ENCODE peak calls at places on chromosome 13, in nine cellular contexts. One of them, this sample, is unnamed. For H3K4me1, the result is how much of the 10 kb centered on the place peaks cover.

GRCh38 chr13:102401305-102401704 is 543 bp downstream of the FGF14 start:
- DNase-seq in thyroid gland: no peak
- DNase-seq in A549: no peak
- DNase-seq in transverse colon: no peak
- DNase-seq in uterus: no peak
- DNase-seq in Peyer's patch: no peak
- DNase-seq in suprapubic skin: no peak
- DNase-seq in endothelial cell of umbilical vein: no peak
- DNase-seq in tibial nerve: no peak
- DNase-seq in this sample: no peak

GRCh38 chr13:64278493-64278892 is 2862.8 kb upstream of the PCDH20 start:
- DNase-seq in thyroid gland: no peak
- DNase-seq in transverse colon: no peak
- DNase-seq in Peyer's patch: no peak
- DNase-seq in tibial nerve: no peak
- DNase-seq in suprapubic skin: no peak
- DNase-seq in endothelial cell of umbilical vein: peak
- DNase-seq in A549: no peak
- DNase-seq in uterus: no peak
- DNase-seq in this sample: no peak

GRCh38 chr13:79716191-79716590 is 235.2 kb downstream of the NDFIP2 start:
- DNase-seq in endothelial cell of umbilical vein: no peak
- DNase-seq in thyroid gland: no peak
- DNase-seq in transverse colon: no peak
- DNase-seq in uterus: no peak
- DNase-seq in suprapubic skin: no peak
- DNase-seq in tibial nerve: no peak
- DNase-seq in Peyer's patch: no peak
- DNase-seq in A549: no peak
- DNase-seq in this sample: no peak

GRCh38 chr13:43963726-43964125 is 84.0 kb downstream of the LACC1 start:
- DNase-seq in uterus: no peak
- DNase-seq in Peyer's patch: no peak
- DNase-seq in transverse colon: no peak
- DNase-seq in A549: peak
- DNase-seq in tibial nerve: no peak
- DNase-seq in suprapubic skin: no peak
- DNase-seq in endothelial cell of umbilical vein: no peak
- DNase-seq in thyroid gland: no peak
- DNase-seq in this sample: no peak

GRCh38 chr13:56351041-56351440 is 789.7 kb upstream of the PRR20A start:
- DNase-seq in tibial nerve: no peak
- DNase-seq in thyroid gland: no peak
- DNase-seq in transverse colon: no peak
- DNase-seq in Peyer's patch: no peak
- DNase-seq in suprapubic skin: no peak
- DNase-seq in endothelial cell of umbilical vein: no peak
- DNase-seq in A549: no peak
- DNase-seq in uterus: no peak
- DNase-seq in this sample: no peak

GRCh38 chr13:42836930-42837329 is 55.5 kb downstream of the FAM216B start:
- DNase-seq in endothelial cell of umbilical vein: peak
- DNase-seq in uterus: no peak
- DNase-seq in thyroid gland: no peak
- DNase-seq in A549: peak
- DNase-seq in transverse colon: peak
- DNase-seq in suprapubic skin: no peak
- DNase-seq in tibial nerve: no peak
- DNase-seq in Peyer's patch: no peak
- DNase-seq in this sample: peak

GRCh38 chr13:37473035-37473434 is 125.5 kb downstream of the POSTN start:
- DNase-seq in suprapubic skin: no peak
- DNase-seq in Peyer's patch: no peak
- DNase-seq in A549: no peak
- DNase-seq in thyroid gland: no peak
- DNase-seq in endothelial cell of umbilical vein: no peak
- DNase-seq in tibial nerve: no peak
- DNase-seq in uterus: no peak
- DNase-seq in transverse colon: no peak
- DNase-seq in this sample: no peak

GRCh38 chr13:70708744-70709143 is 600.5 kb upstream of the KLHL1 start:
- DNase-seq in suprapubic skin: no peak
- DNase-seq in Peyer's patch: no peak
- DNase-seq in transverse colon: no peak
- DNase-seq in thyroid gland: no peak
- DNase-seq in uterus: no peak
- DNase-seq in endothelial cell of umbilical vein: peak
- DNase-seq in A549: no peak
- DNase-seq in tibial nerve: no peak
- DNase-seq in this sample: no peak

GRCh38 chr13:41916173-41916954 is 44.5 kb downstream of the VWA8 start:
- DNase-seq in thyroid gland: no peak
- DNase-seq in Peyer's patch: no peak
- DNase-seq in tibial nerve: no peak
- DNase-seq in suprapubic skin: no peak
- DNase-seq in uterus: no peak
- DNase-seq in A549: no peak
- DNase-seq in endothelial cell of umbilical vein: peak
- DNase-seq in transverse colon: no peak
- DNase-seq in this sample: no peak

GRCh38 chr13:46598140-46598819 is 45.3 kb downstream of the LRCH1 start:
- DNase-seq in tibial nerve: no peak
- DNase-seq in Peyer's patch: no peak
- DNase-seq in suprapubic skin: no peak
- DNase-seq in A549: no peak
- DNase-seq in endothelial cell of umbilical vein: no peak
- DNase-seq in thyroid gland: no peak
- DNase-seq in uterus: no peak
- DNase-seq in transverse colon: no peak
- DNase-seq in this sample: no peak

GRCh38 chr13:33168326-33168960 is 117.1 kb downstream of the STARD13 start:
- DNase-seq in tibial nerve: no peak
- DNase-seq in endothelial cell of umbilical vein: no peak
- DNase-seq in A549: no peak
- DNase-seq in suprapubic skin: no peak
- DNase-seq in uterus: no peak
- DNase-seq in Peyer's patch: no peak
- DNase-seq in thyroid gland: no peak
- DNase-seq in transverse colon: no peak
- DNase-seq in this sample: no peak

GRCh38 chr13:30341815-30342570 is 34.6 kb upstream of the KATNAL1 start:
- DNase-seq in tibial nerve: peak
- DNase-seq in transverse colon: peak
- DNase-seq in suprapubic skin: peak
- DNase-seq in A549: no peak
- DNase-seq in endothelial cell of umbilical vein: peak
- DNase-seq in Peyer's patch: peak
- DNase-seq in thyroid gland: peak
- DNase-seq in uterus: peak
- DNase-seq in this sample: peak
- H3K4me3 ChIP-seq in tibial nerve: no peak
- H3K4me3 ChIP-seq in transverse colon: no peak
- H3K4me3 ChIP-seq in suprapubic skin: no peak
- H3K4me3 ChIP-seq in A549: no peak
- H3K4me3 ChIP-seq in endothelial cell of umbilical vein: no peak
- H3K4me3 ChIP-seq in Peyer's patch: no peak
- H3K4me3 ChIP-seq in thyroid gland: no peak
- H3K4me3 ChIP-seq in uterus: no peak
- H3K4me3 ChIP-seq in this sample: no peak

DNA sequence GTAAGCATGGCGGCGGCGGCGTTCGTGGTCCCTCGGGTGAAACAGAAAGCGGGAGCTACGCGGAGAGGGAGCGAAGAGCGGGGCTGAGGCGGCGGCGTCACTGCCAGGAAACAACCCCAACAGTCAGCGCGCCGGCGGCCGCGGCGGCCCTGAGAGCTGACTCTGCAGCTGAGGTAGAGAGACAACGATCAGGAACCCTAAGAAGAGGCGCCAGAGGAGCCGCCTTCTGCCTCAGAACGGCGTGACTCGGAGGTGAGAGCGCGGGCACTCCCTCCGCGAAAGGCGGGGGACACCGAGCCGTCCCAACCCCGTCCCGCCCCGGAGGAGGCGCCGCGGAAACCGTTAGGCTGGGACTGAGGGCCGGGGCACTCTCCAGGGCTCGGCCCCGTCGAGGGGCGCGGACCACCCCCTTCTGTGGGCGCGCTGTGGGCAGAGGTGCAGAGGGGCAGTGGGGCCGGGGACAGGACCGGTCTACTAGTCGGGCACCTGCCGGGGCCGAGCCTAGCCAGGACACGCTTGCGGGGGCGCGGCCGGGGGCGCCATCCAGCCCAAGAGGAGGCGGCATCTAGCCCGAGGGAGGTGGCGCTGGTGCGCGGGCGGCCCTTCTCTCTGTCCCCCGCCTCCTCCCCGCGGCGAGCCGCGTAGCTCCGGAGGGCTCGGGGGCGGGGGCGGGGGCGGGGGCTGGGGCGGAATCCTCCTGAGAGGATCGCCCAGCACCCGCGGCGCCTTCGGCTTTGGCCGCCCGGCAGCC is 389 bp downstream of the FNDC3A start:
- DNase-seq in suprapubic skin: peak
- DNase-seq in tibial nerve: peak
- DNase-seq in Peyer's patch: peak
- DNase-seq in A549: peak
- DNase-seq in thyroid gland: peak
- DNase-seq in transverse colon: peak
- DNase-seq in endothelial cell of umbilical vein: peak
- DNase-seq in uterus: peak
- DNase-seq in this sample: peak
- TF ChIP-seq POLR2A in suprapubic skin: peak
- TF ChIP-seq POLR2A in tibial nerve: peak
- TF ChIP-seq POLR2A in Peyer's patch: peak
- TF ChIP-seq POLR2A in A549: peak
- TF ChIP-seq POLR2A in thyroid gland: peak
- TF ChIP-seq POLR2A in transverse colon: peak
- TF ChIP-seq POLR2A in endothelial cell of umbilical vein: peak
- TF ChIP-seq POLR2A in uterus: peak
- TF ChIP-seq POLR2A in this sample: peak

GRCh38 chr13:19961484-19961883 is 3.0 kb downstream of the ZMYM2 start:
- DNase-seq in tibial nerve: no peak
- DNase-seq in uterus: no peak
- DNase-seq in endothelial cell of umbilical vein: no peak
- DNase-seq in Peyer's patch: no peak
- DNase-seq in A549: no peak
- DNase-seq in thyroid gland: no peak
- DNase-seq in suprapubic skin: no peak
- DNase-seq in transverse colon: no peak
- DNase-seq in this sample: no peak

GRCh38 chr13:19958119-19959111 is at the start of gene ZMYM2:
- DNase-seq in endothelial cell of umbilical vein: peak
- DNase-seq in transverse colon: peak
- DNase-seq in Peyer's patch: peak
- DNase-seq in uterus: peak
- DNase-seq in A549: peak
- DNase-seq in thyroid gland: peak
- DNase-seq in suprapubic skin: peak
- DNase-seq in tibial nerve: peak
- DNase-seq in this sample: peak

GRCh38 chr13:19959141-19959830 is 759 bp downstream of the ZMYM2 start:
- DNase-seq in tibial nerve: peak
- DNase-seq in thyroid gland: peak
- DNase-seq in suprapubic skin: peak
- DNase-seq in A549: peak
- DNase-seq in uterus: peak
- DNase-seq in transverse colon: peak
- DNase-seq in endothelial cell of umbilical vein: peak
- DNase-seq in Peyer's patch: peak
- DNase-seq in this sample: peak

GRCh38 chr13:19960673-19961015 is 2.1 kb downstream of the ZMYM2 start:
- DNase-seq in endothelial cell of umbilical vein: no peak
- DNase-seq in thyroid gland: no peak
- DNase-seq in uterus: no peak
- DNase-seq in tibial nerve: no peak
- DNase-seq in transverse colon: no peak
- DNase-seq in A549: no peak
- DNase-seq in suprapubic skin: no peak
- DNase-seq in Peyer's patch: no peak
- DNase-seq in this sample: no peak

GRCh38 chr13:19959831-19960672 is 1.5 kb downstream of the ZMYM2 start:
- DNase-seq in thyroid gland: peak
- DNase-seq in tibial nerve: peak
- DNase-seq in Peyer's patch: peak
- DNase-seq in transverse colon: peak
- DNase-seq in uterus: peak
- DNase-seq in suprapubic skin: peak
- DNase-seq in A549: peak
- DNase-seq in endothelial cell of umbilical vein: peak
- DNase-seq in this sample: peak
- H3K4me1 ChIP-seq in thyroid gland: under half
- H3K4me1 ChIP-seq in tibial nerve: under half
- H3K4me1 ChIP-seq in Peyer's patch: under half
- H3K4me1 ChIP-seq in transverse colon: under half
- H3K4me1 ChIP-seq in uterus: under half
- H3K4me1 ChIP-seq in suprapubic skin: under half
- H3K4me1 ChIP-seq in A549: under half
- H3K4me1 ChIP-seq in endothelial cell of umbilical vein: under half
- H3K4me1 ChIP-seq in this sample: half or more

GRCh38 chr13:100175803-100176182 is 86.9 kb downstream of the PCCA start:
- DNase-seq in tibial nerve: no peak
- DNase-seq in thyroid gland: no peak
- DNase-seq in A549: no peak
- DNase-seq in uterus: no peak
- DNase-seq in suprapubic skin: no peak
- DNase-seq in Peyer's patch: no peak
- DNase-seq in transverse colon: no peak
- DNase-seq in endothelial cell of umbilical vein: no peak
- DNase-seq in this sample: no peak
- H3K4me3 ChIP-seq in tibial nerve: no peak
- H3K4me3 ChIP-seq in thyroid gland: no peak
- H3K4me3 ChIP-seq in A549: no peak
- H3K4me3 ChIP-seq in uterus: no peak
- H3K4me3 ChIP-seq in suprapubic skin: no peak
- H3K4me3 ChIP-seq in Peyer's patch: no peak
- H3K4me3 ChIP-seq in transverse colon: no peak
- H3K4me3 ChIP-seq in endothelial cell of umbilical vein: no peak
- H3K4me3 ChIP-seq in this sample: no peak

GRCh38 chr13:31846182-31846938 is 107.0 kb downstream of the RXFP2 start:
- DNase-seq in A549: peak
- DNase-seq in transverse colon: peak
- DNase-seq in endothelial cell of umbilical vein: peak
- DNase-seq in tibial nerve: peak
- DNase-seq in suprapubic skin: peak
- DNase-seq in thyroid gland: peak
- DNase-seq in Peyer's patch: peak
- DNase-seq in uterus: peak
- DNase-seq in this sample: peak
- TF ChIP-seq POLR2A in A549: no peak
- TF ChIP-seq POLR2A in transverse colon: no peak
- TF ChIP-seq POLR2A in endothelial cell of umbilical vein: no peak
- TF ChIP-seq POLR2A in tibial nerve: peak
- TF ChIP-seq POLR2A in suprapubic skin: no peak
- TF ChIP-seq POLR2A in thyroid gland: peak
- TF ChIP-seq POLR2A in Peyer's patch: no peak
- TF ChIP-seq POLR2A in uterus: peak
- TF ChIP-seq POLR2A in this sample: no peak

DNA sequence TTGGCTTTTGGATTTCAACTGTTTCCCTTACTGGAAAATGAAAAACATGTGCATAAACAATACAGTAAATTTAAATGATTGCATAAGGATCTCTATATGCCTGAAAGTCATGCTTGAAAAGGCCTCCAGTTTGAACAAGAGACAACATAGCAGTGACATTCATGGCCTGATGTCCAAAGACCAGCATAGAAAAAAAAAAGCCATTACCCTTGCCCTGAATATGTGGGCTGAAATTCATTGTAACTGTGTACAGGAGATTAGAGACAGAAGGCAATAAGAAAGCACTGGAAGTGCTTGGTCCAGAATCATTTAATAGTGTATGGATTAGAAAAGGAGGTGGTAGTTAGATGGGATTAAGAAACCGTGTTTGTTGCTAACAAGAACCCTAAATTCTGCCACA is 15.4 kb downstream of the MIR17HG start:
- DNase-seq in A549: no peak
- DNase-seq in uterus: no peak
- DNase-seq in tibial nerve: no peak
- DNase-seq in thyroid gland: no peak
- DNase-seq in endothelial cell of umbilical vein: no peak
- DNase-seq in transverse colon: no peak
- DNase-seq in Peyer's patch: no peak
- DNase-seq in suprapubic skin: no peak
- DNase-seq in this sample: no peak
- H3K4me1 ChIP-seq in A549: under half
- H3K4me1 ChIP-seq in uterus: under half
- H3K4me1 ChIP-seq in tibial nerve: under half
- H3K4me1 ChIP-seq in thyroid gland: under half
- H3K4me1 ChIP-seq in endothelial cell of umbilical vein: under half
- H3K4me1 ChIP-seq in transverse colon: under half
- H3K4me1 ChIP-seq in Peyer's patch: under half
- H3K4me1 ChIP-seq in suprapubic skin: under half
- H3K4me1 ChIP-seq in this sample: under half